ENCODE peak calls at places on chromosomes 2 and 18, in nine cellular contexts. V, W, K, H, I, D, S, X and P are unnamed samples.

GRCh38 chr2:191150451-191151314 is at the start of gene STAT4:
- DNase-seq in D (peak), K (peak), V (peak), W (no peak), X (peak), H (no peak), I (peak), S (peak), P (peak)

GRCh38 chr2:160368988-160369935 is 124.3 kb downstream of the RBMS1 start:
- DNase-seq in I (no peak), X (no peak), V (no peak), D (peak), W (peak), S (peak), H (no peak), K (no peak), P (no peak)

GRCh38 chr2:54065411-54065810 is 50.0 kb upstream of the ACYP2 start:
- DNase-seq in H (no peak), V (no peak), W (peak), K (no peak), X (no peak), S (peak), D (peak), I (no peak), P (no peak)

GRCh38 chr2:205024822-205025518 is 479.7 kb downstream of the PARD3B start:
- DNase-seq in W (peak), I (no peak), K (peak), V (no peak), S (peak), D (peak), X (no peak), H (peak), P (peak)

GRCh38 chr2:10422732-10423399 is 25.3 kb downstream of the ODC1 start:
- DNase-seq in W (no peak), I (no peak), V (no peak), H (no peak), S (no peak), X (no peak), D (no peak), K (no peak), P (no peak)

GRCh38 chr2:10170256-10170655 is 47.7 kb downstream of the RRM2 start:
- DNase-seq in D (peak), I (no peak), V (no peak), X (no peak), W (peak), S (peak), H (no peak), K (peak), P (no peak)

GRCh38 chr2:227870710-227871374 is 589 bp upstream of the DAW1 start:
- DNase-seq in K (no peak), D (peak), X (no peak), W (peak), H (no peak), I (no peak), V (no peak), S (peak), P (no peak)

GRCh38 chr2:235561450-235561849 is 67.6 kb downstream of the AGAP1 start:
- DNase-seq in D (no peak), S (no peak), K (no peak), V (no peak), H (no peak), X (no peak), I (no peak), W (no peak), P (no peak)

GRCh38 chr2:31138037-31138962 is at the start of gene GALNT14:
- DNase-seq in K (peak), S (peak), V (peak), I (peak), X (peak), W (no peak), D (peak), H (no peak), P (no peak)

GRCh38 chr2:3102915-3103569 is 274.6 kb downstream of the EIPR1 start:
- DNase-seq in K (no peak), W (no peak), H (no peak), S (no peak), I (no peak), D (no peak), V (no peak), X (no peak), P (no peak)

GRCh38 chr2:159229476-159230144 is 56.9 kb downstream of the WDSUB1 start:
- DNase-seq in I (peak), W (no peak), H (no peak), S (no peak), D (no peak), X (no peak), K (no peak), V (peak), P (no peak)

GRCh38 chr2:929965-930364 is 20.7 kb upstream of the SNTG2 start:
- DNase-seq in V (no peak), D (no peak), K (no peak), H (no peak), I (no peak), W (no peak), S (no peak), X (no peak), P (no peak)

GRCh38 chr18:12837747-12838146 is 46.3 kb downstream of the PTPN2 start:
- DNase-seq in K (no peak), D (peak), I (no peak), H (no peak), X (no peak), S (peak), W (no peak), V (no peak), P (no peak)

GRCh38 chr2:29006092-29006985 is 25.2 kb downstream of the TOGARAM2 start:
- DNase-seq in I (no peak), V (no peak), K (no peak), H (no peak), D (no peak), S (no peak), X (no peak), W (no peak), P (peak)

GRCh38 chr2:118672571-118673158 is 174.8 kb downstream of the EN1 start:
- DNase-seq in V (no peak), K (no peak), W (no peak), S (no peak), H (peak), X (no peak), I (no peak), D (peak), P (no peak)

GRCh38 chr18:44039826-44040225 is 640.9 kb upstream of the SETBP1 start:
- DNase-seq in V (no peak), I (no peak), D (no peak), S (no peak), K (no peak), H (no peak), W (no peak), X (no peak), P (no peak)

GRCh38 chr2:144832048-144832447 is 312.1 kb upstream of the ZEB2 start:
- DNase-seq in I (no peak), H (no peak), K (no peak), W (no peak), X (no peak), V (no peak), D (no peak), S (no peak), P (peak)

GRCh38 chr2:77479895-77480294 is 42.3 kb downstream of the LRRTM4 start:
- DNase-seq in W (no peak), H (no peak), V (no peak), S (peak), K (no peak), X (no peak), D (peak), I (no peak), P (no peak)

GRCh38 chr2:30222031-30222430 is 9.3 kb upstream of the LBH start:
- DNase-seq in D (no peak), W (no peak), V (no peak), K (no peak), H (no peak), I (no peak), X (no peak), S (no peak), P (no peak)

GRCh38 chr2:150480971-150481830 is 6.3 kb downstream of the RND3 start:
- DNase-seq in X (no peak), K (no peak), I (no peak), V (no peak), H (no peak), S (no peak), W (no peak), D (no peak), P (no peak)

GRCh38 chr18:9474103-9474982 is 970 bp upstream of the RALBP1 start:
- DNase-seq in H (no peak), I (no peak), V (no peak), S (no peak), X (no peak), D (peak), W (peak), K (peak), P (no peak)

GRCh38 chr2:189022492-189022891 is 48.3 kb downstream of the COL3A1 start:
- DNase-seq in W (no peak), V (no peak), I (no peak), K (no peak), H (no peak), S (peak), D (no peak), X (no peak), P (no peak)

GRCh38 chr18:708096-708495 is 4.3 kb downstream of the ENOSF1 start:
- DNase-seq in W (no peak), X (peak), S (no peak), V (no peak), H (no peak), K (no peak), D (no peak), I (no peak), P (no peak)

GRCh38 chr2:118371500-118371899 is 283.2 kb downstream of the INSIG2 start:
- DNase-seq in V (no peak), H (no peak), I (no peak), S (peak), K (no peak), X (peak), W (no peak), D (peak), P (peak)

GRCh38 chr2:117127680-117128079 is 686.8 kb upstream of the DDX18 start:
- DNase-seq in X (no peak), S (peak), D (peak), I (no peak), V (no peak), W (peak), K (no peak), H (no peak), P (no peak)

GRCh38 chr2:30382995-30383394 is 64.1 kb upstream of the LCLAT1 start:
- DNase-seq in S (no peak), W (no peak), H (no peak), D (no peak), X (no peak), I (no peak), V (no peak), K (no peak), P (no peak)

GRCh38 chr18:72086421-72086820 is 457.7 kb downstream of the CBLN2 start:
- DNase-seq in X (peak), K (no peak), W (no peak), I (no peak), S (peak), D (peak), V (no peak), H (no peak), P (peak)

GRCh38 chr2:68279691-68280090 is 27.4 kb upstream of the PPP3R1 start:
- DNase-seq in I (no peak), S (no peak), V (no peak), H (no peak), D (no peak), W (no peak), X (no peak), K (no peak), P (no peak)

GRCh38 chr2:113863166-113863565 is 26.7 kb upstream of the ACTR3 start:
- DNase-seq in I (no peak), D (no peak), V (no peak), X (no peak), H (no peak), S (no peak), K (no peak), W (no peak), P (peak)

GRCh38 chr2:201696151-201696659 is 2.2 kb downstream of the MPP4 start:
- DNase-seq in H (no peak), S (peak), W (peak), K (peak), V (no peak), D (peak), I (no peak), X (no peak), P (no peak)

GRCh38 chr2:180577567-180577966 is 402.8 kb upstream of the UBE2E3 start:
- DNase-seq in I (no peak), H (no peak), D (no peak), K (no peak), X (no peak), S (peak), V (no peak), W (no peak), P (no peak)

GRCh38 chr2:119431155-119431975 is at the start of gene TMEM37:
- DNase-seq in D (peak), H (peak), I (peak), V (peak), S (peak), X (peak), W (no peak), K (peak), P (peak)

GRCh38 chr2:165743442-165743841 is 50.6 kb downstream of the GALNT3 start:
- DNase-seq in W (no peak), I (no peak), H (no peak), V (no peak), X (no peak), D (no peak), K (no peak), S (no peak), P (peak)

GRCh38 chr18:31609886-31610646 is 18.4 kb downstream of the TTR start:
- DNase-seq in V (no peak), H (no peak), W (no peak), D (no peak), X (no peak), S (no peak), I (no peak), K (no peak), P (no peak)

GRCh38 chr18:31611511-31611910 is 19.8 kb downstream of the TTR start:
- DNase-seq in I (no peak), V (no peak), S (no peak), X (no peak), D (no peak), W (no peak), H (no peak), K (no peak), P (no peak)

GRCh38 chr18:31612124-31612523 is 20.4 kb downstream of the TTR start:
- DNase-seq in W (no peak), K (no peak), V (no peak), H (no peak), D (peak), S (no peak), I (no peak), X (no peak), P (no peak)

GRCh38 chr18:31614044-31614443 is 22.4 kb downstream of the TTR start:
- DNase-seq in S (no peak), I (no peak), V (no peak), H (no peak), W (no peak), X (no peak), K (no peak), D (no peak), P (no peak)

GRCh38 chr18:31610841-31611240 is 19.2 kb downstream of the TTR start:
- DNase-seq in I (no peak), D (no peak), K (no peak), W (no peak), V (no peak), H (no peak), X (peak), S (peak), P (peak)
- TF ChIP-seq CTCF in I (no peak), D (no peak), K (no peak), W (peak), V (peak), H (peak), X (peak), S (peak), P (no peak)

DNA sequence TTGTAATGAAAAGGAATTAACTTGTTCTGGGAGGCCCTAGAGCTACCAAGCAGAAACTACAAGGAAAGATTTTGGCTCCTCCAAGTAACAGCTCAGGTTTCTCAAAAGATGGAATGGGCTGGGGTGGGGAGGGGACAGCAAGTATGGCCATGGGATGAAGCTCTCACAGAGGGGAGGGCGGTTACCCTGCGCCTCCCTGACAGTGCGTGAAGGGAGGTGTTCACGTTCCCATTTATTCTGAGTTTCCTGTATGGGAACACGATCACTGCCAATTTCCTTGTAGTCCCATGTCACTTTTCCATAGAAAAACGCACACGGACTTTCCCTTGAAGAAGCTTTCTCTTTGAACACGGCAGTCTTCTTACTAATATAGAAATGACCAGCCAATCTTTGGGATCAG is 17.0 kb downstream of the CDC42EP3 start:
- DNase-seq in W (no peak), D (no peak), X (peak), V (no peak), S (no peak), K (no peak), H (no peak), I (no peak), P (no peak)
- H3K4me3 ChIP-seq in W (no peak), D (no peak), X (peak), V (no peak), S (no peak), K (no peak), H (no peak), I (no peak), P (no peak)

GRCh38 chr18:24446953-24447537 is 13.4 kb upstream of the HRH4 start:
- DNase-seq in X (no peak), K (no peak), W (no peak), S (no peak), H (no peak), D (no peak), V (no peak), I (no peak), P (no peak)
- TF ChIP-seq CTCF in X (peak), K (no peak), W (peak), S (no peak), H (no peak), D (peak), V (no peak), I (no peak), P (no peak)

DNA sequence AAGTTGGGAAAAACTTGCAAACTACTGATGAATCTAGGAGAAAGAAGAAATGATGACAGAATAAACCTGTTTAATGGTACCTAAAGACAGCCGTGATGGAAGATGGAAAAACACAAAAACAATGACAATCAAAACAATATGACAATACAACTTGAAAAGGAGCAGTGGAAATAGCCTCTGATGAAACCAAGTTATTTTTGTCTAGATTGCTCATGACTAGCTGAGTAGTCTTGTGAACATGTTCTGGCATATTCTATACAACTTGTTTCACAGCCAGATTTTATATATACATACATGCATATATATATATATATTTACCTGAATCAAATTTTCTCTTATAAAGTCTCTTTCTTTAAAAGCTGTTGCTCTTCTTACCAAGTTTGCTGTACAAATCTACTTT is 439.1 kb downstream of the TGIF1 start:
- DNase-seq in X (no peak), D (no peak), S (no peak), K (no peak), V (no peak), I (no peak), H (no peak), W (no peak), P (no peak)
- H3K4me3 ChIP-seq in X (no peak), D (no peak), S (no peak), K (no peak), V (no peak), I (no peak), H (no peak), W (no peak), P (no peak)

DNA sequence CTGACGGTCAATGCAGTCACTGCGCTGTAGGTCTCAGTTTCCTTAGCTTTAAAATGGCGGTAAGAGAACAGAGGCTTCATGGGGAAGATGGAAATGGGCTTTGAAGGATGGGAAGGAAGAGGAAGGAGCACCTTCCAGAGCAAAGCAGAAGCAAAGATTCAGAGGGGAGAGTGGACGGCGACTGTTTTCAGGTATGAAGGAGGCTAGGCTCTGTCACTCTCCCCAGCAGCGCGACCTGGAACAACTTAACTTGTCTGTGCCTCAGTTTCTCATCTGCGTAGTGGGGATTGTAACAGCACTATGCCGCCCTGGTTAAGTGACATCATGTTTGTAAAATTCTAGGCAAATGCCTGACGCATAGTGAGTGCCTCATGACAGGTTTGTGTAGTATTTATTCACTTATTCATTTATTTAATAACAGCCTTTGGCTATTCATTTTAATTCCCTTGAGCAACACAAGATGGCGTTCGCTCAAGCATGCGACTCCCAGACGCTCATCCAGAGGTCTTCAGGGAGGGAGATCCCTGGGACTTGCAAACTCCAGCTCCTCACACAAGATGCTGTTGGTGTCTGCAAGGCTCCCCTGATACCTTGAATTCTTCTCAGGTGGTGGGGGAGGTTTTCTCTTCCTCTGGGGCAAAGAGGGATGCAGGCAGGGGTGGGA is 336.3 kb downstream of the DYSF start:
- DNase-seq in I (no peak), D (no peak), V (no peak), H (peak), K (no peak), W (no peak), S (no peak), X (no peak), P (no peak)
- TF ChIP-seq CTCF in I (no peak), D (peak), V (no peak), H (peak), K (no peak), W (no peak), S (no peak), X (no peak), P (peak)

GRCh38 chr2:200673191-200673590 is 87.4 kb downstream of the AOX1 start:
- DNase-seq in K (no peak), V (no peak), S (no peak), I (no peak), D (no peak), H (no peak), W (no peak), X (no peak), P (no peak)
- H3K4me3 ChIP-seq in K (no peak), V (no peak), S (no peak), I (no peak), D (no peak), H (no peak), W (no peak), X (no peak), P (no peak)

DNA sequence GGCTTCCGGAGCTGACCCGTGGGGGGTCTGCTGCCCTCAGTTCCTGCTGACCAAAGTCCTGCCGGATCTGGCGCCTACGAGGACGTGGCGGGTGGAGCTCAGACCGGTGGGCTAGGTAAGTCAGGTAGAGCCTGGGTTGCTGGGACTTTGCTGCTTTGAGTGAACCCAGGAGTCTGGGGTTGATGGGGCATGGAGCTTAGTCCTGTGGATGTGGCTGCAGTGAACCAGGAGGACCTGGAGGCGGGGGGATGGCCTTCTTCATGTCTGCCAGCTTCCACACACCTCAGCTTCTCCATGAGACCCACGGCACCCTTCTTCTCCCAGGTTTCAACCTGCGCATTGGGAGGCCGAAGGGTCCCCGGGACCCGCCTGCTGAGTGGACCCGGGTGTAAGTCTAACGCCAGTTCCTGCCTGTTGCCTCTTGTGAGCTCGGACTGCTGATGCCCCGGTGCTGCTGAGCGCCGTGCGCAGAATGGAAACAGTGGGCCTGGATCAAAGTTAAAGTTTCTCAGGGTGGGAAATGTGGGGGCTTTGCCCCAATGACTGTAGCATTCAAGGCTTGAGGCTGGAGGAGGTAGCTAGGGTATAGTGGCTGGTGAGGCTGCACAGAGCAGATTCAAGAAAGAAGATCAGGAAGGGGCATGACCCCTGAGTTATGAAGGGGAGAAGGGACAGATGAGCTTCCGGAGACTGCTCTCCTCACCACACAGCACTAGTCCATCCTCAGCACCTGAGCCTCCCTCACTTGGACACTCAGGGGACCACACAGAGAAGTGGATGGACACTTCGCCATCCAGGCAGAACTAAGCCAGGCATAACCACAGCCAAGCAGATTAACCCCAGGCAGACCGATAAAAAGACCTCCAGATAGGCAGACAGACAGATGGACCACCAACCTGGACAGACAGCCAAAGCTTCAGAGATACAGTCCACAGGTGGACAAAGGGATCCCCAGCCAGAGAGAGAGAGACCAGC is 17.3 kb downstream of the PTPN18 start:
- DNase-seq in H (no peak), S (peak), V (no peak), X (no peak), D (no peak), W (no peak), I (no peak), K (no peak), P (no peak)
- TF ChIP-seq CTCF in H (peak), S (no peak), V (peak), X (no peak), D (no peak), W (no peak), I (peak), K (no peak), P (no peak)